ENCODE peak calls at places on chromosome 11, in eight cellular contexts. One of them, this sample, is unnamed.

GRCh38 chr11:128026596-128026995 is 560.8 kb downstream of the ETS1 start:
- DNase-seq in esophagus muscularis mucosa: no peak
- DNase-seq in thoracic aorta: peak
- DNase-seq in K562: no peak
- DNase-seq in left lung: no peak
- DNase-seq in pancreas: no peak
- DNase-seq in IMR-90: peak
- DNase-seq in DND-41: no peak
- DNase-seq in this sample: no peak

GRCh38 chr11:10725114-10725906 is 25.7 kb upstream of the CTR9 start:
- DNase-seq in esophagus muscularis mucosa: no peak
- DNase-seq in K562: no peak
- DNase-seq in left lung: no peak
- DNase-seq in DND-41: peak
- DNase-seq in thoracic aorta: no peak
- DNase-seq in IMR-90: peak
- DNase-seq in pancreas: no peak
- DNase-seq in this sample: no peak

GRCh38 chr11:64072871-64073270 is 37.1 kb downstream of the FLRT1 start:
- DNase-seq in K562: no peak
- DNase-seq in thoracic aorta: no peak
- DNase-seq in esophagus muscularis mucosa: no peak
- DNase-seq in pancreas: no peak
- DNase-seq in IMR-90: no peak
- DNase-seq in left lung: no peak
- DNase-seq in DND-41: no peak
- DNase-seq in this sample: no peak

GRCh38 chr11:9462172-9462799 is 1.5 kb downstream of the ZNF143 start:
- DNase-seq in DND-41: no peak
- DNase-seq in IMR-90: peak
- DNase-seq in left lung: no peak
- DNase-seq in esophagus muscularis mucosa: no peak
- DNase-seq in pancreas: no peak
- DNase-seq in thoracic aorta: no peak
- DNase-seq in K562: no peak
- DNase-seq in this sample: no peak

GRCh38 chr11:68684385-68685356 is at the start of gene GAL:
- DNase-seq in pancreas: no peak
- DNase-seq in left lung: peak
- DNase-seq in DND-41: no peak
- DNase-seq in esophagus muscularis mucosa: no peak
- DNase-seq in K562: peak
- DNase-seq in IMR-90: no peak
- DNase-seq in thoracic aorta: no peak
- DNase-seq in this sample: no peak

GRCh38 chr11:94751806-94752205 is 16.4 kb upstream of the AMOTL1 start:
- DNase-seq in left lung: no peak
- DNase-seq in DND-41: no peak
- DNase-seq in K562: no peak
- DNase-seq in IMR-90: no peak
- DNase-seq in esophagus muscularis mucosa: no peak
- DNase-seq in thoracic aorta: no peak
- DNase-seq in pancreas: no peak
- DNase-seq in this sample: no peak

GRCh38 chr11:8928981-8929615 is 3.6 kb downstream of the C11orf16 start:
- DNase-seq in left lung: no peak
- DNase-seq in K562: no peak
- DNase-seq in DND-41: no peak
- DNase-seq in esophagus muscularis mucosa: peak
- DNase-seq in thoracic aorta: no peak
- DNase-seq in pancreas: no peak
- DNase-seq in IMR-90: peak
- DNase-seq in this sample: no peak

GRCh38 chr11:12098601-12099000 is 11.8 kb upstream of the MICAL2 start:
- DNase-seq in esophagus muscularis mucosa: no peak
- DNase-seq in left lung: no peak
- DNase-seq in DND-41: no peak
- DNase-seq in IMR-90: no peak
- DNase-seq in thoracic aorta: no peak
- DNase-seq in K562: no peak
- DNase-seq in pancreas: no peak
- DNase-seq in this sample: no peak

GRCh38 chr11:32310218-32310601 is 125.1 kb downstream of the WT1 start:
- DNase-seq in thoracic aorta: no peak
- DNase-seq in esophagus muscularis mucosa: no peak
- DNase-seq in IMR-90: no peak
- DNase-seq in left lung: no peak
- DNase-seq in DND-41: no peak
- DNase-seq in pancreas: no peak
- DNase-seq in K562: no peak
- DNase-seq in this sample: no peak

GRCh38 chr11:82676483-82677094 is 57.1 kb downstream of the FAM181B start:
- DNase-seq in DND-41: no peak
- DNase-seq in pancreas: no peak
- DNase-seq in esophagus muscularis mucosa: no peak
- DNase-seq in thoracic aorta: no peak
- DNase-seq in IMR-90: no peak
- DNase-seq in K562: no peak
- DNase-seq in left lung: no peak
- DNase-seq in this sample: no peak

GRCh38 chr11:86769219-86769618 is 31.1 kb upstream of the PRSS23 start:
- DNase-seq in esophagus muscularis mucosa: peak
- DNase-seq in K562: no peak
- DNase-seq in left lung: no peak
- DNase-seq in IMR-90: no peak
- DNase-seq in pancreas: no peak
- DNase-seq in DND-41: no peak
- DNase-seq in thoracic aorta: no peak
- DNase-seq in this sample: no peak

GRCh38 chr11:110479445-110480101 is 49.8 kb downstream of the FDX1 start:
- DNase-seq in DND-41: no peak
- DNase-seq in thoracic aorta: no peak
- DNase-seq in left lung: no peak
- DNase-seq in esophagus muscularis mucosa: no peak
- DNase-seq in K562: peak
- DNase-seq in IMR-90: peak
- DNase-seq in pancreas: no peak
- DNase-seq in this sample: no peak

GRCh38 chr11:93652161-93652597 is 9.3 kb upstream of the CEP295 start:
- DNase-seq in DND-41: peak
- DNase-seq in pancreas: peak
- DNase-seq in IMR-90: peak
- DNase-seq in thoracic aorta: no peak
- DNase-seq in K562: peak
- DNase-seq in left lung: no peak
- DNase-seq in esophagus muscularis mucosa: peak
- DNase-seq in this sample: no peak

GRCh38 chr11:128207861-128208321 is 379.5 kb downstream of the ETS1 start:
- DNase-seq in esophagus muscularis mucosa: no peak
- DNase-seq in DND-41: no peak
- DNase-seq in pancreas: no peak
- DNase-seq in left lung: no peak
- DNase-seq in IMR-90: peak
- DNase-seq in thoracic aorta: no peak
- DNase-seq in K562: no peak
- DNase-seq in this sample: no peak

GRCh38 chr11:34158661-34159060 is 53.2 kb downstream of the NAT10 start:
- DNase-seq in DND-41: no peak
- DNase-seq in esophagus muscularis mucosa: no peak
- DNase-seq in K562: no peak
- DNase-seq in pancreas: no peak
- DNase-seq in left lung: peak
- DNase-seq in IMR-90: no peak
- DNase-seq in thoracic aorta: no peak
- DNase-seq in this sample: no peak

GRCh38 chr11:102244681-102245409 is 72.4 kb upstream of the BIRC3 start:
- DNase-seq in K562: no peak
- DNase-seq in thoracic aorta: no peak
- DNase-seq in DND-41: no peak
- DNase-seq in left lung: no peak
- DNase-seq in esophagus muscularis mucosa: no peak
- DNase-seq in IMR-90: peak
- DNase-seq in pancreas: no peak
- DNase-seq in this sample: no peak

GRCh38 chr11:962743-963142 is 37.1 kb downstream of the AP2A2 start:
- DNase-seq in left lung: peak
- DNase-seq in thoracic aorta: no peak
- DNase-seq in pancreas: no peak
- DNase-seq in K562: peak
- DNase-seq in IMR-90: no peak
- DNase-seq in DND-41: no peak
- DNase-seq in esophagus muscularis mucosa: no peak
- DNase-seq in this sample: no peak

GRCh38 chr11:32176223-32176811 is 85.4 kb downstream of the RCN1 start:
- DNase-seq in DND-41: peak
- DNase-seq in K562: peak
- DNase-seq in pancreas: peak
- DNase-seq in IMR-90: peak
- DNase-seq in thoracic aorta: peak
- DNase-seq in esophagus muscularis mucosa: no peak
- DNase-seq in left lung: no peak
- DNase-seq in this sample: peak

GRCh38 chr11:6745465-6746015 is 26.2 kb downstream of the OR2AG2 start:
- DNase-seq in thoracic aorta: no peak
- DNase-seq in pancreas: no peak
- DNase-seq in IMR-90: no peak
- DNase-seq in left lung: no peak
- DNase-seq in DND-41: no peak
- DNase-seq in esophagus muscularis mucosa: no peak
- DNase-seq in K562: no peak
- DNase-seq in this sample: no peak

GRCh38 chr11:48074425-48075181 is 94.2 kb downstream of the PTPRJ start:
- DNase-seq in thoracic aorta: no peak
- DNase-seq in IMR-90: no peak
- DNase-seq in esophagus muscularis mucosa: no peak
- DNase-seq in pancreas: no peak
- DNase-seq in DND-41: no peak
- DNase-seq in left lung: no peak
- DNase-seq in K562: no peak
- DNase-seq in this sample: no peak

GRCh38 chr11:114155116-114155515 is 95.6 kb downstream of the ZBTB16 start:
- DNase-seq in DND-41: no peak
- DNase-seq in left lung: no peak
- DNase-seq in K562: no peak
- DNase-seq in thoracic aorta: no peak
- DNase-seq in pancreas: no peak
- DNase-seq in IMR-90: no peak
- DNase-seq in esophagus muscularis mucosa: no peak
- DNase-seq in this sample: no peak
- H3K27ac ChIP-seq in DND-41: no peak
- H3K27ac ChIP-seq in left lung: peak
- H3K27ac ChIP-seq in K562: no peak
- H3K27ac ChIP-seq in thoracic aorta: peak
- H3K27ac ChIP-seq in pancreas: peak
- H3K27ac ChIP-seq in IMR-90: no peak
- H3K27ac ChIP-seq in esophagus muscularis mucosa: peak
- H3K27ac ChIP-seq in this sample: peak

DNA sequence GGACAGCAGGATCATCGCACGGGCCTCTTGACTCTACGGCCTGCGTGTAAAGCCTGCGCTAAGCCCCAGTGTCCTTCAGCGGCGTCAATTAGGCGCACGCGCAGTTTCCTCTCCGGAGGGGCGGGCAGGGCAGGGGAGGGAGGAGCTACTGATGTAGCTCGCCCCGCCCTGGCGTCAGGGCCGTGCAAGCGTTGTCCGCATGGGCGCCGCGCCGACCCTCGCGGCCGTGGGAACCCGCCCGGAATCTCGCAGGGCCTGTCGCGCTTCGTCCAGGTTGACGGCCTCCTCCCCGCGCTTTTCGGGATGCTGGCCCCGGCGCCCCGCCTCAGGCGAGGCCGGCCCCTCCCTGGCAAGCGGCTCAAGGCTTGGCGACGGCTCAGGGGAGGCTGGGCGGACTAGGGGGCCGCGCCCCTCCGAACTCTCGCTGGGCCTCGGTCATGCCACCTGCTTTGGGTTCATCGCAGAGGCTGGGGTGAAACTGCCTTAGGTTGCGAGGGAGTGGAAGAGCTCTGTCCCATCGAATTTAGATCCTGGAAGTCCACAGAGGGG is 61.1 kb downstream of the ST3GAL4 start:
- DNase-seq in pancreas: peak
- DNase-seq in thoracic aorta: peak
- DNase-seq in esophagus muscularis mucosa: peak
- DNase-seq in left lung: peak
- DNase-seq in K562: no peak
- DNase-seq in IMR-90: peak
- DNase-seq in DND-41: no peak
- DNase-seq in this sample: peak
- H3K4me3 ChIP-seq in pancreas: peak
- H3K4me3 ChIP-seq in thoracic aorta: peak
- H3K4me3 ChIP-seq in esophagus muscularis mucosa: peak
- H3K4me3 ChIP-seq in left lung: peak
- H3K4me3 ChIP-seq in K562: no peak
- H3K4me3 ChIP-seq in IMR-90: peak
- H3K4me3 ChIP-seq in DND-41: no peak
- H3K4me3 ChIP-seq in this sample: peak

GRCh38 chr11:66002648-66003225 is 434 bp downstream of the BANF1 start:
- DNase-seq in DND-41: no peak
- DNase-seq in K562: peak
- DNase-seq in esophagus muscularis mucosa: no peak
- DNase-seq in IMR-90: peak
- DNase-seq in thoracic aorta: no peak
- DNase-seq in pancreas: peak
- DNase-seq in left lung: peak
- DNase-seq in this sample: peak
- TF ChIP-seq CTCF in DND-41: no peak
- TF ChIP-seq CTCF in K562: peak
- TF ChIP-seq CTCF in esophagus muscularis mucosa: peak
- TF ChIP-seq CTCF in IMR-90: peak
- TF ChIP-seq CTCF in thoracic aorta: peak
- TF ChIP-seq CTCF in pancreas: no peak
- TF ChIP-seq CTCF in left lung: no peak
- TF ChIP-seq CTCF in this sample: no peak

DNA sequence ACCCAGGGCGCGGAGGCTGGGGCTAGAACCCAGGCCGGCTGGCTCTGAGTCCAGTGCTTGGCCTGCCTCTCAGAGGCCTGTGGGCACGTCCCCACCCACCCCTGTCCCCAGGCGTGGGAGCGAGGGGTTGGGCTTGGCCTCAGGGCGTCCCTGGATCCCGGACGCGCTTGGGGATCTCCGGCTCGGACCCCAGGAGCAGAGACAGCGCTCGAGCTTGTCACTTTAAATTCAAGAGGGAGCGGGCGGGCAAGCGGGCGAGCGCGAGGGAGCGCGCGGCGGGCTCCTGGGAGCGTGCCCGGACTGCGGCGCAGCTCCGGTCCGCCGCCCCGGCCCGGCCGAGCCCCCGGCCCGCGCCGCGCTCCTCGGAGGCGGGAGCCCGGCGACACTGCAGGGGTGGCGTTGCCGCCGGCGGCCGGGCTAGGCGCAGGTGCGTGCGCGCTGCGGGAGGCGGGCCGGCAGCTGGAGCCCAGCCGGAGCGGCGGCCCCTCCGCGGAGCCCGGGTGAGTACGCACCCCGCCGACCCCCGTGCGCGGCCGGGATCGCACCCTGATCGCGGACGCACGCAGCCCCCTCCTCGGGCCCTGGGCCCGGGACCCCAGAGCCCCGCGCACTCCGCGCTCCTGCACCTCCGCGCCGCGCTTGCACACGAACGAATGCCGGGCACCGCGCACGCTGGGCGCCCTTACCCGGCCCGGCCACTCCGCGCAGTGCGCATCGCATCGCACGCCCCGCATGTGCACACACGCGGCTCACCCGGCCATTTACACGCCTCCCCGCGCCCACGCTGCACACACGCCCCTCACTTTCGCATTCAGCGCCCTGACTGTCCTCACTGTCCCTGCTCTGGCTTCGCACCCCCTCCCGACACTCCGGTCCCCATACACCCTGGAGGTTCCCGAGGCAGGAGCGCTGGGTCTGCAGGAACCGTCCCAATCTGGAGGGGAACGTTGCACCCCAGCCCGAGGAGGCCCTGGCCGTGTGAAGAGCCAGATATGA is at the start of gene SYT12:
- DNase-seq in DND-41: no peak
- DNase-seq in pancreas: no peak
- DNase-seq in thoracic aorta: no peak
- DNase-seq in IMR-90: no peak
- DNase-seq in left lung: no peak
- DNase-seq in K562: no peak
- DNase-seq in esophagus muscularis mucosa: no peak
- DNase-seq in this sample: no peak
- H3K27ac ChIP-seq in DND-41: no peak
- H3K27ac ChIP-seq in pancreas: no peak
- H3K27ac ChIP-seq in thoracic aorta: no peak
- H3K27ac ChIP-seq in IMR-90: no peak
- H3K27ac ChIP-seq in left lung: no peak
- H3K27ac ChIP-seq in K562: no peak
- H3K27ac ChIP-seq in esophagus muscularis mucosa: no peak
- H3K27ac ChIP-seq in this sample: peak

This sample was measured in tibial artery.